ENCODE peak calls at places on chromosomes 5 and 9, in four cellular contexts. One of them, this sample, is unnamed.

GRCh38 chr9:134283111-134283515 is 43.1 kb upstream of the RXRA start:
- DNase-seq in upper lobe of right lung: peak; percentile 73
- DNase-seq in ascending aorta: peak; percentile 57
- DNase-seq in IMR-90: peak; percentile 70
- DNase-seq in this sample: no peak

GRCh38 chr5:113338628-113339027 is 96.2 kb downstream of the TSSK1B start:
- DNase-seq in upper lobe of right lung: no peak
- DNase-seq in ascending aorta: no peak
- DNase-seq in IMR-90: no peak
- DNase-seq in this sample: no peak

GRCh38 chr5:148934895-148935400 is 108.5 kb downstream of the ADRB2 start:
- DNase-seq in upper lobe of right lung: no peak
- DNase-seq in ascending aorta: no peak
- DNase-seq in IMR-90: peak; percentile 35
- DNase-seq in this sample: no peak

GRCh38 chr5:122523776-122524175 is 211.7 kb downstream of the SNCAIP start:
- DNase-seq in upper lobe of right lung: no peak
- DNase-seq in ascending aorta: no peak
- DNase-seq in IMR-90: no peak
- DNase-seq in this sample: no peak

GRCh38 chr5:9497347-9497746 is 48.5 kb downstream of the SEMA5A start:
- DNase-seq in upper lobe of right lung: no peak
- DNase-seq in ascending aorta: no peak
- DNase-seq in IMR-90: no peak
- DNase-seq in this sample: no peak

GRCh38 chr9:29211003-29211584 is 1637.8 kb upstream of the C9orf72 start:
- DNase-seq in upper lobe of right lung: no peak
- DNase-seq in ascending aorta: no peak
- DNase-seq in IMR-90: no peak
- DNase-seq in this sample: no peak

GRCh38 chr9:89588271-89588879 is 16.4 kb upstream of the GADD45G start:
- DNase-seq in upper lobe of right lung: no peak
- DNase-seq in ascending aorta: no peak
- DNase-seq in IMR-90: no peak
- DNase-seq in this sample: no peak

GRCh38 chr5:93349613-93350012 is 231.4 kb downstream of the NR2F1-AS1 start:
- DNase-seq in upper lobe of right lung: no peak
- DNase-seq in ascending aorta: no peak
- DNase-seq in IMR-90: peak; percentile 89
- DNase-seq in this sample: no peak

GRCh38 chr5:173885054-173885443 is 3.1 kb upstream of the CPEB4 start:
- DNase-seq in upper lobe of right lung: no peak
- DNase-seq in ascending aorta: no peak
- DNase-seq in IMR-90: no peak
- DNase-seq in this sample: no peak

GRCh38 chr9:123358181-123358894 is 2.3 kb downstream of the CRB2 start:
- DNase-seq in upper lobe of right lung: no peak
- DNase-seq in ascending aorta: no peak
- DNase-seq in IMR-90: no peak
- DNase-seq in this sample: no peak

GRCh38 chr5:140310434-140310833 is 7.5 kb upstream of the PFDN1 start:
- DNase-seq in upper lobe of right lung: no peak
- DNase-seq in ascending aorta: no peak
- DNase-seq in IMR-90: no peak
- DNase-seq in this sample: no peak

GRCh38 chr5:24644757-24645156 is at the start of gene CDH10:
- DNase-seq in upper lobe of right lung: no peak
- DNase-seq in ascending aorta: no peak
- DNase-seq in IMR-90: no peak
- DNase-seq in this sample: no peak

GRCh38 chr9:106869028-106869427 is 6.1 kb downstream of the ZNF462 start:
- DNase-seq in upper lobe of right lung: no peak
- DNase-seq in ascending aorta: no peak
- DNase-seq in IMR-90: no peak
- DNase-seq in this sample: no peak

GRCh38 chr5:52856564-52856963 is 68.8 kb downstream of the ITGA1 start:
- DNase-seq in upper lobe of right lung: no peak
- DNase-seq in ascending aorta: no peak
- DNase-seq in IMR-90: peak; percentile 72
- DNase-seq in this sample: no peak

GRCh38 chr5:174222891-174223290 is 177.4 kb downstream of the NSG2 start:
- DNase-seq in upper lobe of right lung: no peak
- DNase-seq in ascending aorta: no peak
- DNase-seq in IMR-90: no peak
- DNase-seq in this sample: no peak

GRCh38 chr5:42858709-42859108 is 47.0 kb upstream of the SELENOP start:
- DNase-seq in upper lobe of right lung: no peak
- DNase-seq in ascending aorta: no peak
- DNase-seq in IMR-90: no peak
- DNase-seq in this sample: no peak

GRCh38 chr5:103929310-103930003 is 366.9 kb upstream of the NUDT12 start:
- DNase-seq in upper lobe of right lung: no peak
- DNase-seq in ascending aorta: no peak
- DNase-seq in IMR-90: no peak
- DNase-seq in this sample: no peak

GRCh38 chr5:66860199-66860975 is 264.2 kb downstream of the MAST4 start:
- DNase-seq in upper lobe of right lung: no peak
- DNase-seq in ascending aorta: no peak
- DNase-seq in IMR-90: no peak
- DNase-seq in this sample: no peak

GRCh38 chr5:143322931-143323330 is 80.6 kb downstream of the NR3C1 start:
- DNase-seq in upper lobe of right lung: no peak
- DNase-seq in ascending aorta: no peak
- DNase-seq in IMR-90: peak; percentile 48
- DNase-seq in this sample: no peak

GRCh38 chr5:172583931-172584511 is 57.0 kb upstream of the NEURL1B start:
- DNase-seq in upper lobe of right lung: no peak
- DNase-seq in ascending aorta: no peak
- DNase-seq in IMR-90: no peak
- DNase-seq in this sample: no peak

GRCh38 chr5:178403956-178404600 is 171.5 kb upstream of the PHYKPL start:
- DNase-seq in upper lobe of right lung: no peak
- DNase-seq in ascending aorta: no peak
- DNase-seq in IMR-90: no peak
- DNase-seq in this sample: no peak

GRCh38 chr5:126965061-126965475 is 65.3 kb downstream of the MARCHF3 start:
- DNase-seq in upper lobe of right lung: no peak
- DNase-seq in ascending aorta: no peak
- DNase-seq in IMR-90: peak; percentile 97
- DNase-seq in this sample: no peak

GRCh38 chr5:95076395-95077165 is 208.3 kb downstream of the MCTP1 start:
- DNase-seq in upper lobe of right lung: no peak
- DNase-seq in ascending aorta: no peak
- DNase-seq in IMR-90: no peak
- DNase-seq in this sample: no peak

GRCh38 chr5:86999951-87000350 is 267.7 kb upstream of the RASA1 start:
- DNase-seq in upper lobe of right lung: no peak
- DNase-seq in ascending aorta: no peak
- DNase-seq in IMR-90: no peak
- DNase-seq in this sample: no peak

GRCh38 chr5:40033411-40033810 is 608.6 kb upstream of the DAB2 start:
- DNase-seq in upper lobe of right lung: no peak
- DNase-seq in ascending aorta: no peak
- DNase-seq in IMR-90: no peak
- DNase-seq in this sample: no peak

GRCh38 chr9:90032296-90033029 is 427.7 kb downstream of the GADD45G start:
- DNase-seq in upper lobe of right lung: no peak
- DNase-seq in ascending aorta: no peak
- DNase-seq in IMR-90: no peak
- DNase-seq in this sample: no peak

GRCh38 chr5:168076561-168076991 is 214.9 kb upstream of the WWC1 start:
- DNase-seq in upper lobe of right lung: no peak
- DNase-seq in ascending aorta: no peak
- DNase-seq in IMR-90: peak; percentile 13
- DNase-seq in this sample: no peak

GRCh38 chr5:45568813-45569212 is 127.4 kb downstream of the HCN1 start:
- DNase-seq in upper lobe of right lung: no peak
- DNase-seq in ascending aorta: no peak
- DNase-seq in IMR-90: no peak
- DNase-seq in this sample: no peak

GRCh38 chr5:60257852-60258251 is 364.3 kb upstream of the PDE4D start:
- DNase-seq in upper lobe of right lung: no peak
- DNase-seq in ascending aorta: no peak
- DNase-seq in IMR-90: no peak
- DNase-seq in this sample: no peak

GRCh38 chr5:51395666-51396356 is 12.6 kb downstream of the ISL1 start:
- DNase-seq in upper lobe of right lung: no peak
- DNase-seq in ascending aorta: no peak
- DNase-seq in IMR-90: no peak
- DNase-seq in this sample: no peak

GRCh38 chr5:170181902-170182301 is 50.9 kb upstream of the C5orf58 start:
- DNase-seq in upper lobe of right lung: no peak
- DNase-seq in ascending aorta: no peak
- DNase-seq in IMR-90: no peak
- DNase-seq in this sample: no peak

GRCh38 chr9:114086009-114086408 is 7.9 kb upstream of the AMBP start:
- DNase-seq in upper lobe of right lung: no peak
- DNase-seq in ascending aorta: no peak
- DNase-seq in IMR-90: no peak
- DNase-seq in this sample: no peak

GRCh38 chr9:69549310-69550202 is 122.6 kb downstream of the APBA1 start:
- DNase-seq in upper lobe of right lung: no peak
- DNase-seq in ascending aorta: no peak
- DNase-seq in IMR-90: peak; percentile 61
- DNase-seq in this sample: no peak

GRCh38 chr9:69548676-69549075 is 123.5 kb downstream of the APBA1 start:
- DNase-seq in upper lobe of right lung: no peak
- DNase-seq in ascending aorta: no peak
- DNase-seq in IMR-90: no peak
- DNase-seq in this sample: no peak

GRCh38 chr9:69542942-69543704 is 129.0 kb downstream of the APBA1 start:
- DNase-seq in upper lobe of right lung: no peak
- DNase-seq in ascending aorta: no peak
- DNase-seq in IMR-90: no peak
- DNase-seq in this sample: no peak

GRCh38 chr9:69542048-69542447 is 130.1 kb downstream of the APBA1 start:
- DNase-seq in upper lobe of right lung: no peak
- DNase-seq in ascending aorta: no peak
- DNase-seq in IMR-90: no peak
- DNase-seq in this sample: no peak

DNA sequence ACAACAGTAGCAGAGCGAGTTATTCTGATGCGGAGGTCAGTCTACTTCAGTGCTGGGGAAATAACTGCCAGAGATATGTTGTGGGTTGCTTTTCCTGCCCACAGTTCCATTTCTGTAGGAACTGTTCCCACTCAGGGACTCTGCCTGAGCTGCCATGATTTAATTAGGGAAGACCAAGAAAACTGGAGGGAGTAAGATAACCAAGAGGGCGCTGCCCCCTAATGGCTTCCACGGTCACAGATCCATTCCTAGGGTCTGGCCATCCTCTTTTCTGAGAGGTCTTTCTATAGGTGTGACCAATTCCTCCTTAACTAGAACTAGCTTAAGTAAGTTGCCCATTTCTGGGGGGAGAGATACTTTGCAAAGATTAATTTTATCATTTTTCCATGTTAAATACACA is 125.9 kb downstream of the APBA1 start:
- DNase-seq in upper lobe of right lung: no peak
- DNase-seq in ascending aorta: no peak
- DNase-seq in IMR-90: peak; percentile 25
- DNase-seq in this sample: no peak
- TF ChIP-seq CTCF in upper lobe of right lung: no peak
- TF ChIP-seq CTCF in ascending aorta: no peak
- TF ChIP-seq CTCF in IMR-90: peak; percentile 40
- TF ChIP-seq CTCF in this sample: no peak

GRCh38 chr9:120434532-120434931 is 145.4 kb downstream of the CDK5RAP2 start:
- DNase-seq in upper lobe of right lung: no peak
- DNase-seq in ascending aorta: no peak
- DNase-seq in IMR-90: peak; percentile 93
- DNase-seq in this sample: no peak
- H3K27ac ChIP-seq in upper lobe of right lung: peak overlapping the region; percentile 34
- H3K27ac ChIP-seq in ascending aorta: peak overlapping the region; percentile 40
- H3K27ac ChIP-seq in IMR-90: peak overlapping the region; percentile 94
- H3K27ac ChIP-seq in this sample: no peak overlapping the region

DNA sequence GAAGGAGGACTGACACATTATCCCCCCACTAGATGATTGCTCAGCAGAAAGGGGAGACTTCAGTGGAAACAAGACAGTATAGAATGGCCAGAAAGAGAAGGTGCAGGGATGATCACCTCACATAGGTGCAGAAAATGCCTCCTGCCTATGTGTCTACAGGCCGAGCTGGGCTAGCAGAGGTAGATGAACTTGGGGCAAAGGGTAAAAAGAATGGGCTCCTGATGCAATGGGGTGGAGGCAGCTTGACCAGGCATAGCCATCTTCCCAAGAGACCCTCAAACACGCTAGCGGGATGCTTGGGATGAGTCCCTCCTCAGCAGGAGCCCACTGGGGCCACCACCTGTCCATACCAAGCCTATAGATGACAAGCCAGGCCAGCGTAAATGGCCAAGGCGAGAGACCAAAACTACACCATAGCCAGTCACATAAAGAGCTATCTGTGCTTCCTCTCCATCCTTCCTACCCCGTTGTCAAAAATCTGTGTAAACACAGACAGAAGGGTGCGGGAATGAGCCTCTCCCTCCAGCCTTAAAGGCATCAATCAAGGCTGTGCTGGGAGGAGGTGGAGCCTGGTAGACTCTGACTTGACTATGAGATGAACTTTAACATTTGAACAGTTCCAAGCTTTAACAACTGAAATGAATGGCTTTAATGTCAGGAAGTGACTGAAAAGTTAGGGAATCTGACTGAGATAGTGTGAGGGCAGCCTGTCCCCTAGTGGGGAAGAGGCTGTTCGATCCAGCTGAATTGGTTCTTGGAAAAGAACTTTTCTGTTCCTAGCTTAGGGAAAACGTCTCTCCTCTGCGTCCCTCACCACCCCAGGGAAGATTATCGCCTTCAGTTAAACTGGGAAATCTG is 10.4 kb downstream of the C9orf152 start:
- DNase-seq in upper lobe of right lung: no peak
- DNase-seq in ascending aorta: no peak
- DNase-seq in IMR-90: no peak
- DNase-seq in this sample: no peak
- TF ChIP-seq CTCF in upper lobe of right lung: peak; percentile 36
- TF ChIP-seq CTCF in ascending aorta: no peak
- TF ChIP-seq CTCF in IMR-90: peak; percentile 45
- TF ChIP-seq CTCF in this sample: no peak

GRCh38 chr9:127319366-127320121 is 55.0 kb downstream of the GARNL3 start:
- DNase-seq in upper lobe of right lung: no peak
- DNase-seq in ascending aorta: no peak
- DNase-seq in IMR-90: no peak
- DNase-seq in this sample: no peak
- H3K27ac ChIP-seq in upper lobe of right lung: no peak overlapping the region
- H3K27ac ChIP-seq in ascending aorta: peak overlapping the region; percentile 71
- H3K27ac ChIP-seq in IMR-90: no peak overlapping the region
- H3K27ac ChIP-seq in this sample: no peak overlapping the region

DNA sequence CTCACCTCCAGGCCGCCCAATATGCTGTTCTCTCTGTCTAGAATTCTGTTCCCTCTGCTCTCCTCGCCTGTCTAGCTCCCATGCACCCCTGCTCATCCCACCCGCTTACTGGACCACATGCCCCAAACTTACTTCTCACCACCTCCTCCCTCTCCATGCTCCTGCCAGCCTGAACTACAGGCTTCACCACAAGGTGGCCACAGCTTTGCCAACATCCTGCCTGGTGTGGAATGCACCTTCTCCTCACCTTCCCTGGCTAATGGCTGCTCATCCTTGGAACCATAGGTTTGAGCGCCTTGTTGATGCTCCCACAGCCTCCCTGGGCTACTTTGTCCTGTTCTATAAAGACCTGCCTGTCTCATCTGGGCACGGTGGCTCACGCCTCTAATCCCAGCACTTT is 9.6 kb downstream of the LAMC3 start:
- DNase-seq in upper lobe of right lung: no peak
- DNase-seq in ascending aorta: no peak
- DNase-seq in IMR-90: no peak
- DNase-seq in this sample: no peak
- TF ChIP-seq CTCF in upper lobe of right lung: no peak
- TF ChIP-seq CTCF in ascending aorta: no peak
- TF ChIP-seq CTCF in IMR-90: no peak
- TF ChIP-seq CTCF in this sample: no peak